ENCODE peak calls at places on chromosomes 4 and X, in nine cellular contexts. S is thoracic aorta, V is psoas muscle, K is heart left ventricle, Q is cardiac muscle cell, A is left ventricle myocardium inferior, F is kidney epithelial cell, T is GM12878, L is lung. Z is an unnamed sample.

GRCh38 chrX:68846536-68846935 is 17.7 kb downstream of the EFNB1 start:
- DNase-seq in S (no peak), V (no peak), K (no peak), Q (peak; percentile 28), A (no peak), F (no peak), T (no peak), L (no peak), Z (no peak)

GRCh38 chr4:83113429-83113786 is 1.1 kb downstream of the PLAC8 start:
- DNase-seq in S (no peak), V (no peak), K (no peak), Q (no peak), A (no peak), F (no peak), T (no peak), L (no peak), Z (no peak)

GRCh38 chr4:40553995-40554394 is 75.7 kb downstream of the RBM47 start:
- DNase-seq in S (no peak), V (no peak), K (no peak), Q (no peak), A (no peak), F (no peak), T (no peak), L (no peak), Z (no peak)

GRCh38 chrX:109742722-109743121 is 9.7 kb upstream of the ACSL4 start:
- DNase-seq in S (no peak), V (no peak), K (no peak), Q (no peak), A (no peak), F (no peak), T (no peak), L (no peak), Z (no peak)

GRCh38 chr4:27141530-27141929 is 280.9 kb downstream of the STIM2 start:
- DNase-seq in S (no peak), V (no peak), K (no peak), Q (no peak), A (no peak), F (no peak), T (no peak), L (no peak), Z (no peak)

GRCh38 chrX:64334467-64334866 is 60.8 kb downstream of the MTMR8 start:
- DNase-seq in S (no peak), V (no peak), K (no peak), Q (no peak), A (no peak), F (no peak), T (no peak), L (no peak), Z (no peak)

GRCh38 chr4:185215261-185215660 is 5.9 kb downstream of the SNX25 start:
- DNase-seq in S (no peak), V (no peak), K (no peak), Q (no peak), A (no peak), F (no peak), T (no peak), L (no peak), Z (no peak)

GRCh38 chr4:156950950-156951349 is 20.6 kb downstream of the PDGFC start:
- DNase-seq in S (no peak), V (no peak), K (no peak), Q (no peak), A (no peak), F (no peak), T (no peak), L (no peak), Z (no peak)

GRCh38 chrX:40132751-40133150 is 35.0 kb upstream of the BCOR start:
- DNase-seq in S (peak; percentile 55), V (peak; percentile 73), K (peak; percentile 58), Q (no peak), A (peak; percentile 59), F (peak; percentile 44), T (no peak), L (peak; percentile 65), Z (no peak)

GRCh38 chr4:143653031-143653430 is 47.4 kb downstream of the FREM3 start:
- DNase-seq in S (no peak), V (no peak), K (no peak), Q (no peak), A (no peak), F (no peak), T (no peak), L (no peak), Z (no peak)

GRCh38 chrX:67614006-67614405 is 70.2 kb downstream of the AR start:
- DNase-seq in S (no peak), V (no peak), K (no peak), Q (no peak), A (no peak), F (no peak), T (no peak), L (no peak), Z (no peak)

GRCh38 chrX:2817036-2817435 is 11.7 kb upstream of the GYG2 start:
- DNase-seq in S (no peak), V (no peak), K (no peak), Q (no peak), A (no peak), F (no peak), T (no peak), L (no peak), Z (no peak)

GRCh38 chrX:26581086-26581485 is 365.1 kb downstream of the MAGEB5 start:
- DNase-seq in S (no peak), V (no peak), K (no peak), Q (no peak), A (no peak), F (no peak), T (no peak), L (no peak), Z (no peak)

GRCh38 chr4:136581119-136581518 is 951.2 kb downstream of the PCDH18 start:
- DNase-seq in S (no peak), V (no peak), K (no peak), Q (no peak), A (no peak), F (no peak), T (no peak), L (no peak), Z (no peak)

GRCh38 chrX:6129751-6130150 is 98.9 kb downstream of the NLGN4X start:
- DNase-seq in S (no peak), V (no peak), K (no peak), Q (no peak), A (no peak), F (no peak), T (no peak), L (no peak), Z (no peak)

GRCh38 chr4:41814565-41814964 is 66.0 kb upstream of the PHOX2B start:
- DNase-seq in S (no peak), V (no peak), K (no peak), Q (peak; percentile 21), A (no peak), F (peak; percentile 4), T (no peak), L (no peak), Z (no peak)

GRCh38 chr4:155592568-155593343 is 73.9 kb upstream of the GUCY1A1 start:
- DNase-seq in S (no peak), V (no peak), K (no peak), Q (no peak), A (no peak), F (no peak), T (no peak), L (no peak), Z (peak; percentile 79)

GRCh38 chr4:4267981-4268380 is 20.0 kb upstream of the TMEM128 start:
- DNase-seq in S (no peak), V (no peak), K (no peak), Q (no peak), A (no peak), F (no peak), T (no peak), L (no peak), Z (no peak)
- H3K36me3 ChIP-seq in S (no peaks in the 10 kb centered on the region), V (peaks cover 57% of the 10 kb centered on the region), K (peaks cover 33% of the 10 kb centered on the region), Q (peaks cover 29% of the 10 kb centered on the region), A (peaks cover 50% of the 10 kb centered on the region), F (peaks cover 1% of the 10 kb centered on the region), T (peaks cover 20% of the 10 kb centered on the region), L (peaks cover 15% of the 10 kb centered on the region), Z (peaks cover 2% of the 10 kb centered on the region)

GRCh38 chr4:1137850-1138249 is 24.5 kb upstream of the RNF212 start:
- DNase-seq in S (no peak), V (no peak), K (no peak), Q (no peak), A (no peak), F (no peak), T (no peak), L (no peak), Z (no peak)
- H3K4me3 ChIP-seq in S (peak overlapping the region; percentile 52), V (peak overlapping the region; percentile 9), K (no peak overlapping the region), Q (no peak overlapping the region), A (peak overlapping the region; percentile 27), F (no peak overlapping the region), T (no peak overlapping the region), L (no peak overlapping the region), Z (no peak overlapping the region)

GRCh38 chr4:177938226-177938625 is 496.0 kb upstream of the AGA start:
- DNase-seq in S (no peak), V (no peak), K (no peak), Q (no peak), A (no peak), F (peak; percentile 19), T (no peak), L (no peak), Z (no peak)

DNA sequence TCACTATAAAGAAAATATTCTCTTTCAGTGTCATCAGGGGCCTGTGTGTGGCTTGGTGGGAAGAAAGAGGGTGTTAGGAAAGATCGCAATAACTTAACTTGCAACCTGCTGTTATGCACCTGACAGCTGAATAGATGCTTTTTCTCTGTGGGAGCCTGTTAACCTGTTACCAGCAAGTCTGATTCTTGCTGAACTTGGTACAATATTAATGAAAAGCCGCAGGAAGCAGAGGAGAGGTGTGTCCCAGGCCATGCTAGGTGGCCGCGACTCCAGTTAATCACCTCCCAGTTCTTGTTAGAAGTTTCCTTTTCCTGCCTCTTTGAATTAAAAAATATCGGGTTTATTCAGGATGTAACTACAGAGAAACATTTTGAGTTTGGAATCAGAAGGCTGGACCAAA is 494.8 kb upstream of the AGA start:
- DNase-seq in S (no peak), V (no peak), K (no peak), Q (no peak), A (no peak), F (peak; percentile 9), T (no peak), L (no peak), Z (no peak)
- H3K27me3 ChIP-seq in S (no peaks in the 10 kb centered on the region), V (no peaks in the 10 kb centered on the region), K (no peaks in the 10 kb centered on the region), Q (no peaks in the 10 kb centered on the region), A (no peaks in the 10 kb centered on the region), F (no peaks in the 10 kb centered on the region), T (no peaks in the 10 kb centered on the region), L (no peaks in the 10 kb centered on the region), Z (no peaks in the 10 kb centered on the region)

GRCh38 chr4:56430203-56430602 is 5.2 kb downstream of the PPAT start:
- DNase-seq in S (no peak), V (no peak), K (no peak), Q (no peak), A (no peak), F (no peak), T (no peak), L (no peak), Z (no peak)
- H3K36me3 ChIP-seq in S (no peaks in the 10 kb centered on the region), V (no peaks in the 10 kb centered on the region), K (no peaks in the 10 kb centered on the region), Q (no peaks in the 10 kb centered on the region), A (no peaks in the 10 kb centered on the region), F (no peaks in the 10 kb centered on the region), T (no peaks in the 10 kb centered on the region), L (no peaks in the 10 kb centered on the region), Z (no peaks in the 10 kb centered on the region)

GRCh38 chrX:140503714-140504351 is 1.0 kb downstream of the SOX3 start:
- DNase-seq in S (no peak), V (peak; percentile 33), K (no peak), Q (peak; percentile 68), A (no peak), F (no peak), T (no peak), L (no peak), Z (no peak)
- H3K4me3 ChIP-seq in S (peak overlapping the region; percentile 62), V (peak overlapping the region; percentile 52), K (peak overlapping the region; percentile 12), Q (peak overlapping the region; percentile 33), A (peak overlapping the region; percentile 57), F (no peak overlapping the region), T (no peak overlapping the region), L (no peak overlapping the region), Z (no peak overlapping the region)